ENCODE peak calls at places on chromosomes 1 and 21, in seven cellular contexts. Z is CD4-positive, alpha-beta T cell; O is body of pancreas; C is CD4-positive, alpha-beta memory T cell; T is SK-N-MC; Q is tibial artery; P is RWPE1. L is an unnamed sample.

GRCh38 chr1:109930252-109930993 is 19.8 kb downstream of the CSF1 start:
- DNase-seq in Z (no peak), O (no peak), C (no peak), T (no peak), Q (no peak), P (no peak), L (no peak)

GRCh38 chr1:241591317-241591716 is 48.9 kb downstream of the CHML start:
- DNase-seq in Z (no peak), O (no peak), C (no peak), T (no peak), Q (no peak), P (peak), L (peak)

GRCh38 chr1:206892351-206892984 is 4.8 kb upstream of the IL24 start:
- DNase-seq in Z (no peak), O (no peak), C (no peak), T (no peak), Q (no peak), P (peak), L (no peak)

GRCh38 chr1:116036255-116036654 is 59.9 kb downstream of the SLC22A15 start:
- DNase-seq in Z (no peak), O (no peak), C (no peak), T (no peak), Q (no peak), P (no peak), L (no peak)

GRCh38 chr1:36175137-36176095 is 19.5 kb downstream of the MAP7D1 start:
- DNase-seq in Z (no peak), O (peak), C (no peak), T (no peak), Q (peak), P (no peak), L (no peak)

GRCh38 chr21:19322360-19322759 is 918.8 kb upstream of the TMPRSS15 start:
- DNase-seq in Z (no peak), O (no peak), C (no peak), T (no peak), Q (no peak), P (no peak), L (no peak)

GRCh38 chr1:52706941-52707926 is 9.1 kb upstream of the COA7 start:
- DNase-seq in Z (no peak), O (no peak), C (no peak), T (no peak), Q (no peak), P (no peak), L (no peak)

GRCh38 chr1:94925561-94926364 is 1.1 kb downstream of the CNN3 start:
- DNase-seq in Z (peak), O (peak), C (peak), T (no peak), Q (peak), P (peak), L (no peak)

GRCh38 chr1:201531551-201532425 is 7.1 kb upstream of the NAV1 start:
- DNase-seq in Z (no peak), O (peak), C (no peak), T (no peak), Q (no peak), P (no peak), L (no peak)

GRCh38 chr1:115401676-115402075 is 63.6 kb upstream of the NGF start:
- DNase-seq in Z (no peak), O (no peak), C (no peak), T (no peak), Q (no peak), P (no peak), L (no peak)

GRCh38 chr1:46077669-46078068 is 54.8 kb downstream of the PIK3R3 start:
- DNase-seq in Z (no peak), O (no peak), C (no peak), T (no peak), Q (no peak), P (peak), L (no peak)

GRCh38 chr21:29174607-29175013 is 44.2 kb downstream of the MAP3K7CL start:
- DNase-seq in Z (no peak), O (no peak), C (no peak), T (no peak), Q (no peak), P (no peak), L (no peak)
- H3K27ac ChIP-seq in Z (no peak), O (peak), C (no peak), T (no peak), Q (peak), P (no peak), L (no peak)

DNA sequence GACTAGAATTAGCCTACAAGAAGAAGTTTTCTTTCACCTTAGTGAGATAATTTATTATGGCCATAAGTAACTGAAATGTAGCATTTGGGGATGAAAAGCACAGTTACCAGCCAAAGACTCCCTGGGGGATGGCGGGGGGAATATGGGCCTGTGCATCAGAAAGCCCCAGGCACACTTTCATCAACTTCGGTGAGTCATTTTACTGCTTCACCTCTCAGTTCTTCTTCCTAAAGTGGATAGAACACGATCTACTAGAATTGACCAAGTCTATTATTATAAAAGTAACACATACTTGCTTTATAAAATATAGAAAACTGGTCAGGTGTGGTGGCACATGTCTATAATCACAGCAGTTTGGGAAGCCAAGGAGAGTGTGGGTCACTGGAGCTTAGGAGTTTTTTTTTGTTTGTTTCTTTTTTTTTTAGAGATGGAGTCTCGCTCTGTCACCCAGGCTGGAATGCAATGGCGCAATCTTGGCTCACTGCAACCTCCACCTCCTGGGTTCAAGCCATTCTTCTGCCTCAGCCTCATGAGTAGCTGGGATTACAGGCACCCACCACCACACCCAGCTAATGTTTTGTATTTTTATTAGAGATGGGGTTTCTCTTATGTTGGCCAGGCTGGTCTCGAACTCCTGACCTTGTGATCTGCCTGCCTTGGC is 141.8 kb downstream of the ZZZ3 start:
- DNase-seq in Z (no peak), O (no peak), C (no peak), T (no peak), Q (no peak), P (peak), L (no peak)
- H3K27ac ChIP-seq in Z (no peak), O (no peak), C (no peak), T (no peak), Q (no peak), P (peak), L (peak)

DNA sequence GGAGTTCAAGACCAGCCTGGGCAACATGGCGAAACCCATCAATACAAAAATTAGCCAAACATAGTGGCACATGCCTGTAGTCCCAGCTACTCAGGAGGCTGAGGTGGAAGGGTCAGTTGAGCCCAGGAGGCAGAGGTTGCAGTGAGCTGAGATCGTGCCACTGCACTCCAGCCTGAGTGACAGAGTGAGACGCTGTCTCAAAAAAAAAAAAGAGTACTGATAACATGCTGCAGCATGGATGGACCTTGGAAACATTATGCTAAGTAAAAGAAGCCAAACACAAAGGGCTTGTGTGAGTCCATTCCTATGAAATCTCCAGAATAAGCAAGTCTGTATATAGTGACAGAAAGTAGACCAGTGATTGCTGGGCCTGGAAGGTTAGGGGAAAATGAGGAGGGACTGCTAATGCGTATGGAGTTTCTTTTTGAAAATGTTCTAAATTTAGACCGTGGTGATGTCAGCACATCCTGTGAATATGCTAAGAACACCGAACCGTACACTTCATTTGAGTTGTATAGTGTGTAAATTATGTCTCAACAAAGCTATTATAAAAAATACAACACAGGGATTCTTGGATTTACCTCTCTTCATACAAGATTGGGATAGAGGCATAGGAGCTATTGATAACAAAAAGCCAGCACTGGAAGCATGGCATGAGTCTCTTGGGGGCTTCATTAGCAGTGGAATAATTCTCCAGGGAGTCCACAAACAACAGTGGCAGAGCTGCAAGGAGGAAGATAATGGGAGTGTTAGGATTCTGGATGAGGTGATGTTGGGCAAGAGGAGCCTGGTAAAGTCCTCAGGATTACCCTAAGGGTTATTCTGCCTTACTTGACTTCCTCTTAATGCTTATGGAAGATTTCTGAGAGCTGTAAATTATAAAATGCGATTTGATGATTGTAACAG is 73.5 kb downstream of the TTC3 start:
- DNase-seq in Z (no peak), O (no peak), C (no peak), T (no peak), Q (no peak), P (no peak), L (no peak)
- H3K27ac ChIP-seq in Z (no peak), O (no peak), C (no peak), T (peak), Q (no peak), P (no peak), L (peak)

GRCh38 chr21:32371913-32372314 is 20.9 kb downstream of the URB1 start:
- DNase-seq in Z (no peak), O (no peak), C (no peak), T (no peak), Q (no peak), P (peak), L (peak)
- H3K27ac ChIP-seq in Z (no peak), O (no peak), C (no peak), T (no peak), Q (peak), P (peak), L (peak)

GRCh38 chr1:25924454-25924853 is 18.2 kb upstream of the STMN1 start:
- DNase-seq in Z (no peak), O (no peak), C (no peak), T (no peak), Q (no peak), P (no peak), L (no peak)

GRCh38 chr1:25918615-25919014 is 12.4 kb upstream of the STMN1 start:
- DNase-seq in Z (no peak), O (no peak), C (no peak), T (no peak), Q (no peak), P (no peak), L (no peak)

GRCh38 chr1:25922064-25922632 is 15.9 kb upstream of the STMN1 start:
- DNase-seq in Z (no peak), O (no peak), C (no peak), T (no peak), Q (no peak), P (no peak), L (no peak)

GRCh38 chr1:25926731-25927496 is 20.7 kb upstream of the STMN1 start:
- DNase-seq in Z (no peak), O (no peak), C (no peak), T (no peak), Q (no peak), P (no peak), L (no peak)

DNA sequence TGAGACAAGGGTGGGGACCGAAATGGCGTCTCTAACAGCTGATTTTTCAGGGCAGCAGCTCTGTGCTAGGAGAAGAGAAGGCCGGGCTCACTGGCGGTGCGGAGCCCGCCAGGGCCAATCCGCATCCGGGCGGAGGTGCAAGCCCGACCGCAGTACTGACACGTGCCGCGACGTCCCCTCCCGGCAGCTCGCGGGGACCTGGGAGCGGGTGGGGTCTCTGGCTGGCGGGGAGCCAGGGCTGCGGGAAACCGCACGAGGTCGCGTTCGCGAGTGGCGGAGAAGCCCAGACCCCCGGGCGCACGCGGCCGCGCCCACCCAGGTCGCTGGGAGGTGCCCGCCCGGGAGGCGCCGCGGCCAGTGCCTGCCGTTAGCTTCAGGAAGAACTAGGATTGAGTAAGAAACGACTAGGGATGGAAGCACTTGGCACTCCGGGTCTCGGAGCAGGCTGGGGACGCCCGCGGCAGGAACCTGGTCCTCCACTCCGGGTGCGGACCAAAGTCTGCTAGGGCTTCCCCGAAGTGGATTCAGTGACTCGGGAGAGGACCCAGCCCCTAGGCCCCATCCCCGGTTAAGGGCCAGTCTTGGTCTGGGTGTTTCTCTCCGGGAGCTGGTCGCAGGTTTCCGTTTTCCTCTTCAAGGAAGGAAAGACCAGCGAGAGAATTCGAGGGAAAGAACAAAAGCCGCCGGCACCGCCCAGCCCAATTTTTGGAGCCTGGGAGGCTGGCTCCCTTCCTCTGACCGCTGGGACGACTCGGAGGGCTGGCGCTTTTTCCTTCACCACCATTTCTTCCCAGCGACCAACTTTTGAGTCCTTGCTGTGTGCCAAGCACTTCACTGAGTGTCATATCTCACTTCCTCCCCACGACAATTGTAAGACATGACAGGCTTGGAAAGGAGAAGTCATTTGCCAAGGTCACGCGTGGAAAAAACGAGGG is 16.7 kb upstream of the STMN1 start:
- DNase-seq in Z (peak), O (peak), C (peak), T (no peak), Q (peak), P (no peak), L (no peak)
- H3K27ac ChIP-seq in Z (no peak), O (peak), C (no peak), T (no peak), Q (peak), P (peak), L (peak)

GRCh38 chr1:147451628-147452027 is 89.7 kb upstream of the BCL9 start:
- DNase-seq in Z (no peak), O (no peak), C (no peak), T (no peak), Q (no peak), P (no peak), L (no peak)

DNA sequence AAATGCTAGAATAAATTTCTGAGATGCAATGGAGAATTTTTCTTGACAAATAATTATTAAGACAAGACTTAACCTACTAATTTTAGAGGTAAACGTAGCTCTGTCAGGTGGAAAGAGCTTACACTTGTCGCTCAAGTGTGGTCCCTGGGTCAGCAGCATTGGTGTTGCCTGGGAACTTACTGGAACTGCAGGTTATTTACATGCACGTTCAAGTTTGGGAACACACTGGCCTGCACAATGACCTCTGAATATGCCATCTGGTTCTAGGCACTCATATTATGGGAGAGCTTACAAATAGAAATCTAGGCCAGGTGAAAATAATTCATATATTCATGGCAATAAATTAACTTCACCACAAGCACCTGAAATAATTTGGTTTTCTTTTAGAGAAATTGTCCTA is 88.5 kb upstream of the BCL9 start:
- DNase-seq in Z (no peak), O (no peak), C (no peak), T (no peak), Q (no peak), P (no peak), L (no peak)
- H3K27ac ChIP-seq in Z (no peak), O (no peak), C (no peak), T (no peak), Q (no peak), P (no peak), L (no peak)

DNA sequence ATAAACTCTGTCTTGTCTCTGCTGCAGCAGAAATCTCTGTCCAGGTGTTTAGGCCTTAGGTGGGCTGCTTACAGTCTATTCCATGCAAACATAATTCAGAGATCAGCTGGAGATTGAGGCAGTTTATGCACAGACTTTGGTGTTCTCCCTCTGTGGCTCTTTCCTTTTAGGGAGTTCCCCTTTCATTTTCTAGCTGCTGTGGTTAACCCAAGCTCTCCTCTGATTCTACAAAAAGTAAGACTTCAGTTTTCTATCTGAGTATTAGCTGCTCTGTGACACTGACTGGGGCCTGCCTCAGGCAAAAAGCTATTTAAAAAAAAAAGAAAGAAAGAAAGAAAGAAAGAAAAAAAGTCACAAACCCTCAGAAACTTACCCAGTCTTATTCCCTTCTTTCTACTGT is 211.1 kb downstream of the CAMTA1 start:
- DNase-seq in Z (no peak), O (no peak), C (no peak), T (no peak), Q (no peak), P (no peak), L (no peak)
- H3K27ac ChIP-seq in Z (no peak), O (no peak), C (no peak), T (no peak), Q (no peak), P (no peak), L (no peak)

DNA sequence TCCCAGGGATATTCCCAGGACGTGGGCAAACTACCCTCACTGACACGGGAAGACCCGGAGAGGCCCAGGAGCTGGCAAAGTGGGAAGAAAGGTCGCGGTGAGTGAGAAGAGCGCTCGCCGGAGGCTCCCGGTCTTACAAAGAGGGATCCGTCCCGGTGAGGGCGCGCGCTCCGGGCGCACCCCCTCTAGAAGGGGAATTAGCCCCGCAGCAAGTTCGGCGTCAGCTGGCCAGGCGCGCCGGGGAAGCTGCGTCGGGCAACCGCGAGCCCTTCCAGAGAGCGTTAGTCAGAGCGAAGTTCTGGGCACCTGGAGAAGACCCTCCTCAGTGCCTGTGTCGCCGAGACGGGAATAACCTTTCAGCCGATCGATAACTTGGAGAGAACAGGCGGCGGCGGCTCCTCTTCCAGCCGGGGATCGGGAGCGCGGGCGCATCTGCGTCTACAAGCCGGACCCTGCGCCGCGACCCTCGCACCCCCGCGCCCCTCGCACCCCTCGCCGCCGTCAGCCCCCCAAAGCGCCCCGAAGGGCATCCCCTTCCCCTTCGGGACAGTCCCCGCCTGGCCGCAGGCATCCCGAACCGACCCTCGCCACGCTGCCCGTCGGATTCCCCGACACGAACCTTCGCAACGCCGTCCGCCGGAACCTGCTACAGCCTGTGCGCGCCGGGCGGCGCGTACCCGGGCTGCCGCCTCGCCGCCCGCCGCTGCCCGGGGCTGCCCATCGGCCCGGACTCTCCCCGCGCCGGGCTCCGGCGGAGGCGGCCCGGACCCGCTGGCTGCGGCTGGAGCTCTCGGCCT is 485 bp downstream of the SIPA1L2 start:
- DNase-seq in Z (peak), O (peak), C (peak), T (no peak), Q (peak), P (no peak), L (no peak)
- H3K27ac ChIP-seq in Z (no peak), O (peak), C (no peak), T (no peak), Q (peak), P (peak), L (peak)

GRCh38 chr1:245934409-245934808 is 572.7 kb downstream of the SMYD3 start:
- DNase-seq in Z (no peak), O (no peak), C (no peak), T (no peak), Q (no peak), P (no peak), L (no peak)
- H3K27ac ChIP-seq in Z (no peak), O (no peak), C (no peak), T (no peak), Q (no peak), P (no peak), L (no peak)

GRCh38 chr1:51491166-51491981 is 27.7 kb downstream of the EPS15 start:
- DNase-seq in Z (no peak), O (no peak), C (no peak), T (no peak), Q (no peak), P (peak), L (no peak)
- H3K27ac ChIP-seq in Z (no peak), O (no peak), C (no peak), T (peak), Q (peak), P (no peak), L (peak)